ENCODE peak calls at places on chromosomes 7 and 10, in eight cellular contexts. R is activated CD4-positive, alpha-beta T cell treated with anti-CD3 and anti-CD28 coated beads for 24 hours; Z is NCI-H1048; L is activated T-cell treated with anti-CD3 and anti-CD28 coated beads, Interleukin-2, amount 50 U/mL, for 72 hours; T is aorta; K is LNCaP clone FGC; Y is NCI-H146; J is effector memory CD4-positive, alpha-beta T cell. G is an unnamed sample.

GRCh38 chr7:150357771-150358427 is 10.7 kb upstream of the REPIN1 start:
- DNase-seq in R (no peak), Z (no peak), L (peak; percentile 32), T (no peak), K (no peak), Y (no peak), J (no peak), G (no peak)

GRCh38 chr7:112021348-112022044 is 184.7 kb downstream of the DOCK4 start:
- DNase-seq in R (no peak), Z (no peak), L (no peak), T (no peak), K (no peak), Y (no peak), J (no peak), G (no peak)

GRCh38 chr7:150373049-150373801 is 4.6 kb downstream of the REPIN1 start:
- DNase-seq in R (no peak), Z (no peak), L (no peak), T (no peak), K (no peak), Y (no peak), J (no peak), G (no peak)

GRCh38 chr10:79268717-79269116 is 78.6 kb upstream of the PPIF start:
- DNase-seq in R (no peak), Z (no peak), L (no peak), T (no peak), K (no peak), Y (no peak), J (no peak), G (no peak)

GRCh38 chr7:42831051-42831952 is 80.6 kb downstream of the C7orf25 start:
- DNase-seq in R (no peak), Z (no peak), L (no peak), T (peak; percentile 50), K (peak; percentile 26), Y (no peak), J (no peak), G (peak; percentile 56)

GRCh38 chr7:132480534-132480933 is 95.7 kb downstream of the PLXNA4 start:
- DNase-seq in R (no peak), Z (no peak), L (no peak), T (peak; percentile 68), K (no peak), Y (no peak), J (no peak), G (no peak)

GRCh38 chr10:113993489-113993932 is 50.2 kb upstream of the ADRB1 start:
- DNase-seq in R (no peak), Z (no peak), L (no peak), T (peak; percentile 63), K (no peak), Y (no peak), J (no peak), G (peak; percentile 35)

GRCh38 chr7:43033369-43033768 is 79.1 kb upstream of the HECW1 start:
- DNase-seq in R (no peak), Z (no peak), L (no peak), T (no peak), K (no peak), Y (no peak), J (no peak), G (no peak)

GRCh38 chr7:67402280-67402679 is 405.6 kb downstream of the TYW1 start:
- DNase-seq in R (no peak), Z (no peak), L (no peak), T (no peak), K (no peak), Y (no peak), J (no peak), G (no peak)